ENCODE peak calls at places on chromosomes 11 and 22, in five cellular contexts. E, M, Q, R and Y are unnamed samples.

GRCh38 chr11:71209181-71209580 is 43.2 kb downstream of the SHANK2 start:
- DNase-seq in Q (peak), M (no peak), R (no peak), E (no peak), Y (no peak)

GRCh38 chr11:20015101-20015500 is 145.2 kb downstream of the DBX1 start:
- DNase-seq in E (no peak), R (no peak), Q (no peak), M (no peak), Y (no peak)

GRCh38 chr22:26541167-26541819 is 29.0 kb upstream of the TFIP11 start:
- DNase-seq in E (no peak), R (no peak), M (no peak), Q (no peak), Y (no peak)

GRCh38 chr11:19777342-19778102 is 64.9 kb downstream of the NAV2 start:
- DNase-seq in E (peak), R (peak), Q (no peak), M (peak), Y (peak)

GRCh38 chr11:57476883-57477506 is 16.7 kb downstream of the RTN4RL2 start:
- DNase-seq in R (peak), M (no peak), Q (peak), E (peak), Y (peak)

GRCh38 chr22:27630754-27631153 is 170.8 kb downstream of the MN1 start:
- DNase-seq in Q (no peak), M (no peak), R (no peak), E (no peak), Y (no peak)

GRCh38 chr22:17077255-17077654 is 7.5 kb upstream of the IL17RA start:
- DNase-seq in R (no peak), E (no peak), Q (no peak), M (peak), Y (no peak)

GRCh38 chr11:70233511-70233919 is 30.4 kb downstream of the FADD start:
- DNase-seq in E (no peak), M (peak), R (no peak), Q (no peak), Y (no peak)

GRCh38 chr11:32288276-32288675 is 147.1 kb downstream of the WT1 start:
- DNase-seq in Q (no peak), E (no peak), R (no peak), M (no peak), Y (no peak)

GRCh38 chr11:80167766-80168165 is 726.9 kb upstream of the TENM4 start:
- DNase-seq in E (no peak), M (no peak), Q (no peak), R (no peak), Y (no peak)

GRCh38 chr11:72573380-72573949 is 100.8 kb downstream of the PDE2A start:
- DNase-seq in E (no peak), M (peak), R (peak), Q (peak), Y (peak)

GRCh38 chr11:33256031-33256807 is 962 bp upstream of the HIPK3 start:
- DNase-seq in Q (no peak), M (no peak), E (no peak), R (no peak), Y (no peak)

GRCh38 chr22:48748860-48749554 is 1078.7 kb downstream of the BRD1 start:
- DNase-seq in E (no peak), M (no peak), R (no peak), Q (peak), Y (no peak)

GRCh38 chr11:26976389-26976788 is 17.5 kb upstream of the FIBIN start:
- DNase-seq in Q (no peak), R (no peak), E (no peak), M (peak), Y (no peak)

GRCh38 chr11:98568011-98568410 is 452.7 kb upstream of the CNTN5 start:
- DNase-seq in E (no peak), R (no peak), M (no peak), Q (no peak), Y (no peak)

GRCh38 chr11:9600166-9600565 is 26.7 kb downstream of the WEE1 start:
- DNase-seq in Q (no peak), M (no peak), R (no peak), E (no peak), Y (no peak)

GRCh38 chr22:23836692-23837495 is 1.9 kb downstream of the DERL3 start:
- DNase-seq in Q (peak), R (no peak), E (no peak), M (no peak), Y (no peak)

GRCh38 chr22:31339148-31339832 is 6.9 kb downstream of the PATZ1 start:
- DNase-seq in Q (no peak), M (no peak), E (no peak), R (no peak), Y (no peak)

GRCh38 chr11:33936745-33937612 is 45.1 kb upstream of the LMO2 start:
- DNase-seq in E (peak), Q (no peak), R (no peak), M (peak), Y (no peak)

GRCh38 chr22:29291215-29291614 is 15.2 kb upstream of the GAS2L1 start:
- DNase-seq in E (no peak), R (no peak), M (no peak), Q (no peak), Y (no peak)

GRCh38 chr22:47813661-47814060 is 1051.2 kb downstream of the TBC1D22A start:
- DNase-seq in M (no peak), E (no peak), R (no peak), Q (no peak), Y (no peak)

GRCh38 chr22:39997939-39998726 is 3.4 kb downstream of the FAM83F start:
- DNase-seq in M (peak), Q (no peak), E (peak), R (no peak), Y (peak)